ENCODE peak calls at places on chromosome 4, in eight cellular contexts. C, O, U, L, B, Q, M and W are unnamed samples. For H3K4me1, the result is how much of the 10 kb centered on the place peaks cover.

GRCh38 chr4:15690020-15690809 is 8.6 kb downstream of the FAM200B start:
- DNase-seq in O (no peak), C (peak), Q (no peak), U (no peak), M (no peak), L (peak), B (no peak), W (no peak)

GRCh38 chr4:138627096-138627495 is 384.9 kb upstream of the SLC7A11 start:
- DNase-seq in U (no peak), Q (no peak), M (no peak), B (no peak), L (no peak), O (no peak), C (peak), W (no peak)

GRCh38 chr4:11624370-11624769 is 195.7 kb upstream of the HS3ST1 start:
- DNase-seq in O (no peak), L (no peak), M (no peak), B (no peak), U (no peak), Q (no peak), C (no peak), W (no peak)

GRCh38 chr4:89000844-89001360 is 56.1 kb downstream of the FAM13A start:
- DNase-seq in C (peak), M (no peak), O (peak), U (no peak), L (no peak), B (peak), Q (no peak), W (no peak)

GRCh38 chr4:168655182-168655581 is 158.3 kb downstream of the PALLD start:
- DNase-seq in C (no peak), Q (no peak), B (no peak), O (no peak), L (no peak), M (no peak), U (no peak), W (no peak)

GRCh38 chr4:185665655-185666054 is 130.3 kb upstream of the PDLIM3 start:
- DNase-seq in U (no peak), M (no peak), C (no peak), Q (no peak), B (no peak), O (no peak), L (no peak), W (no peak)

GRCh38 chr4:36509816-36510215 is 228.4 kb downstream of the DTHD1 start:
- DNase-seq in C (no peak), Q (no peak), M (no peak), L (no peak), O (no peak), U (no peak), B (no peak), W (no peak)

GRCh38 chr4:173466101-173466500 is 63.9 kb downstream of the HAND2 start:
- DNase-seq in B (no peak), C (peak), O (no peak), Q (no peak), U (no peak), L (no peak), M (no peak), W (no peak)

GRCh38 chr4:73901031-73901430 is 31.8 kb downstream of the CXCL1 start:
- DNase-seq in B (no peak), C (peak), M (no peak), U (no peak), L (no peak), O (no peak), Q (no peak), W (no peak)

GRCh38 chr4:105061136-105061696 is 85.5 kb upstream of the TET2 start:
- DNase-seq in U (no peak), C (peak), L (peak), O (peak), Q (no peak), B (peak), M (no peak), W (no peak)

GRCh38 chr4:61561028-61561427 is 360.9 kb downstream of the ADGRL3 start:
- DNase-seq in C (no peak), U (no peak), L (no peak), M (no peak), B (no peak), Q (no peak), O (no peak), W (no peak)

GRCh38 chr4:137946423-137946822 is 295.7 kb downstream of the SLC7A11 start:
- DNase-seq in C (peak), L (no peak), Q (no peak), B (no peak), O (no peak), M (no peak), U (no peak), W (no peak)

GRCh38 chr4:71677568-71677967 is 106.3 kb downstream of the GC start:
- DNase-seq in U (no peak), Q (no peak), C (no peak), O (no peak), L (peak), B (no peak), M (no peak), W (no peak)

GRCh38 chr4:110493521-110493920 is 17.6 kb downstream of the ENPEP start:
- DNase-seq in U (no peak), B (no peak), O (no peak), Q (no peak), C (no peak), M (no peak), L (no peak), W (no peak)

GRCh38 chr4:82811838-82812672 is 13.5 kb upstream of the SCD5 start:
- DNase-seq in U (no peak), B (no peak), C (peak), M (no peak), L (peak), Q (no peak), O (no peak), W (no peak)

GRCh38 chr4:185036019-185036418 is 17.7 kb downstream of the HELT start:
- DNase-seq in O (no peak), L (no peak), Q (no peak), U (no peak), C (no peak), B (no peak), M (no peak), W (no peak)

GRCh38 chr4:13539721-13540445 is 4.4 kb downstream of the NKX3-2 start:
- DNase-seq in O (no peak), C (no peak), Q (no peak), U (no peak), B (no peak), L (peak), M (no peak), W (no peak)

GRCh38 chr4:139584784-139585183 is 28.8 kb upstream of the SETD7 start:
- DNase-seq in U (no peak), B (no peak), M (no peak), L (no peak), C (no peak), O (no peak), Q (no peak), W (no peak)

GRCh38 chr4:3257691-3258482 is 8.9 kb downstream of the MSANTD1 start:
- DNase-seq in U (peak), O (peak), B (no peak), L (no peak), C (peak), M (peak), Q (no peak), W (no peak)

GRCh38 chr4:56649445-56650258 is 31.4 kb downstream of the HOPX start:
- DNase-seq in U (no peak), L (no peak), B (no peak), C (no peak), Q (no peak), M (no peak), O (no peak), W (no peak)

GRCh38 chr4:176011523-176011922 is 54.1 kb upstream of the WDR17 start:
- DNase-seq in M (no peak), U (no peak), L (no peak), C (peak), O (no peak), B (no peak), Q (no peak), W (no peak)

GRCh38 chr4:86939737-86940141 is 4.9 kb downstream of the AFF1 start:
- DNase-seq in O (peak), Q (no peak), L (no peak), U (no peak), M (no peak), C (peak), B (no peak), W (no peak)

DNA sequence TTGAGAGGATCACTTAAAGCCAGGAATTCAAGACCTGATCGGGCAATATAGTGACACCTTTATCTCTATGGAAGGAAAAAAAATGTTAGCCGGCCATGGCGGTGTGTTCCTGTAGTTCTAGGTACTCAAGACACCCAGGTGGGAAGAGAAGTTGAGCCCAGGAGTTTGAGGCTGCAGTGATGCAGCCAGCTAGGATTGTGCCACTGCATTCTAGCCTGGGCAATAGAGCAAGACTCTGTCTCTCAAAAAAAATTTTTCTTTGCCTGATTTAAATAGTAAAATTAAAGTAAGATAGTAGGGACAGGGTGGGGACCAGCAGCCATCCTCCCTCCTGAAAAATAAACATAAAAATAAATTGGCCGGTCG is 16.9 kb upstream of the FAM47E start:
- DNase-seq in Q (no peak), M (no peak), C (no peak), L (no peak), O (no peak), U (no peak), B (no peak), W (no peak)
- H3K4me3 ChIP-seq in Q (no peak), M (no peak), C (no peak), L (peak), O (no peak), U (no peak), B (no peak), W (no peak)

GRCh38 chr4:165210566-165210965 is 3.2 kb downstream of the KLHL2 start:
- DNase-seq in L (no peak), O (no peak), C (no peak), U (no peak), Q (no peak), B (no peak), M (no peak), W (no peak)
- H3K4me1 ChIP-seq in L (under half), O (under half), C (under half), U (under half), Q (under half), B (under half), M (under half), W (under half)

GRCh38 chr4:166252487-166253402 is 379.7 kb downstream of the TLL1 start:
- DNase-seq in U (no peak), Q (no peak), O (no peak), B (peak), L (peak), C (no peak), M (no peak), W (no peak)
- TF ChIP-seq CTCF in U (peak), Q (no peak), O (no peak), B (no peak), L (peak), C (peak), M (peak), W (no peak)

GRCh38 chr4:17807446-17807845 is 3.1 kb downstream of the DCAF16 start:
- DNase-seq in Q (no peak), L (no peak), M (no peak), O (no peak), U (no peak), C (no peak), B (no peak), W (no peak)
- H3K4me3 ChIP-seq in Q (no peak), L (peak), M (no peak), O (peak), U (peak), C (peak), B (no peak), W (no peak)

DNA sequence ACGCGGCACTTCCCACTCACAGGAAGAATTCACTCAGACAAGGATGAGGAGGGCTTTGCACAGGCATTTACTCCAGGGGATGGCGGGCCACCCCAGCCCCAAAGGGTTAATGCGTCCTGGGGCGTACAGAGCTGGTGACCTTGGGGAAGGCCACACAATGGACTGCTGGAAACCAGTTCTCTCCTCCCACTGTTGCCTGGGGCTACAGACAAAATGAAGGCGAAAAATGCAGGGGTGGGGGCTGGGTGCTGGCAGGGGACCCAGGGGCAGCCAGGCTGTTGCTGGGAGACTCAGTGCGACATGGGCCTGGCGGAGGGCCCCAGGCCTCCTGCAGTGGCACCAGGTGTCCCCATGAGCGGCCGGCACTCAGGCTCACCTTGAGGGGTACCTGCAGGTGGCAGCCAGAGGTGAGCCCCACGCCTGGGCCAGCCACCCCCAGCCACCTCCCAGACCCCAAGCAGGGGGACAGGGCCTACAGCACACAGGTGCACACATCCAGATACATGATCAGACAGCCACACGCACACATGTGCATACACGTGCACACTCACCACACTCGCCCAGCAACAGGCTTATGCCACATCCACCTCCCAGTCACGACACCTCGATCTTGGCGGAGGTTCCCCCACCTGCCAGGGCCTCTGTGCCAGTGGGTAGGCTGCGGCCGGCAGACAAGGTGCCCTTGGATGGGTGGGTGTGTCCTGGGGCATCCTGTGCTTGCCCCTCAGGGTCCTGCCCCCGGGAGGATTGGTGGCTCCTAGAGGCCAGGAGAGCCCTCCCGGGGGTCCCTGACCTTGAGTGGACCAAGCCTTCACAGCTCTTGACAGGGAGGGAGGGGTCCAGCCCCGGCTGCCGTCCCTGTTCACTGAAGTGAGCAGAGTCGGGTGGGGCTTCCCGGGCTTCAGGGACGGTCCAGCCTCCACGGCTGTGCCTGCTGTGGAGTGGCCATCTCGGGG is 13.1 kb downstream of the NAT8L start:
- DNase-seq in M (no peak), B (no peak), Q (no peak), L (no peak), O (no peak), U (peak), C (no peak), W (no peak)
- H3K4me1 ChIP-seq in M (under half), B (under half), Q (under half), L (under half), O (under half), U (under half), C (under half), W (under half)

GRCh38 chr4:121998024-121998423 is 46.2 kb upstream of the TRPC3 start:
- DNase-seq in O (no peak), C (no peak), B (no peak), Q (no peak), U (no peak), L (peak), M (no peak), W (no peak)
- TF ChIP-seq CTCF in O (no peak), C (no peak), B (no peak), Q (no peak), U (no peak), L (peak), M (no peak), W (no peak)

DNA sequence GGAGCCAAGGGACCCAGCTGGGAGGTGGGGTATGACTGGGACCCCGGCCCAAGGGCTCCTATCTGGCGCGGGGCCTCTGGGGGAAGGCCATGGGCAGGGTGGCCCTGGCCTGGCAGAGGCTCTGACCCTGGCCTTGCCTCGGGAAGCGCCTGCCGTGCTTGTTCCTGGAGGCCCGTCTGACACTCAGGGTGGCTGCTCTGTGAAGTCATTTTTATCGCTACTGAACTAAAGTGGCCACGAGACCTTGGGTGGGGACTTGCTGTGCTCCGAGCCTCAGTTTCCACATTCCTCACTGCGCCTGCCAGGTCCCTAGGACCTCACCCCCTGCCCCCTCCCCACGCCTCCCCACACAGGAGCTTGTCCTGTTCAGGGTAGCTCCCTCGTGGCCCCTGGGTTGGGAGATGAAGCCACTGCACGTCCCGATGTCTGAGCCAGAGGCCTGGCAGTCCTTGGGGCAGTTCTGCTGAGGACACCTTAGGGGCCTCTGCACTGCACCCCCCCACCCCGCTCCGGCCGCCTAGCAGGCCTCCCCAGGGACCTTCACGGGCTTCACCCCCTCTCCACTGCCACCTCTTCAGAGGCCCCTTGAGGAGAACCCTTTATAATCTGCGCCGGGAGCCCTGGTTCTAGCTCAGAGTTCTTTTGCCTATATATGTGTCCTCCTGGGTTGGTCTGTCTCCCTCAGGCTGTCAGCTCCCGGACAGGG is 639 bp upstream of the SORCS2 start:
- DNase-seq in L (no peak), M (no peak), U (no peak), O (peak), B (no peak), C (no peak), Q (no peak), W (no peak)
- H3K4me3 ChIP-seq in L (peak), M (no peak), U (no peak), O (peak), B (no peak), C (peak), Q (no peak), W (no peak)